ENCODE peak calls at places on chromosomes 3 and 15, in eight cellular contexts. One of them, this sample, is unnamed.

GRCh38 chr15:73624530-73624929 is 8.7 kb downstream of the NPTN start:
- DNase-seq in A549: no peak
- DNase-seq in fibroblast of lung: no peak
- DNase-seq in lower lobe of right lung: no peak
- DNase-seq in pancreas: no peak
- DNase-seq in neural progenitor cell: no peak
- DNase-seq in ovary: no peak
- DNase-seq in colonic mucosa: no peak
- DNase-seq in this sample: no peak

GRCh38 chr3:145649368-145649887 is 511.6 kb downstream of the PLOD2 start:
- DNase-seq in ovary: no peak
- DNase-seq in lower lobe of right lung: no peak
- DNase-seq in pancreas: no peak
- DNase-seq in fibroblast of lung: no peak
- DNase-seq in colonic mucosa: no peak
- DNase-seq in neural progenitor cell: no peak
- DNase-seq in A549: no peak
- DNase-seq in this sample: no peak

GRCh38 chr3:23111286-23111685 is 91.8 kb upstream of the UBE2E2 start:
- DNase-seq in fibroblast of lung: no peak
- DNase-seq in pancreas: no peak
- DNase-seq in A549: no peak
- DNase-seq in colonic mucosa: no peak
- DNase-seq in neural progenitor cell: no peak
- DNase-seq in ovary: no peak
- DNase-seq in lower lobe of right lung: no peak
- DNase-seq in this sample: no peak

GRCh38 chr15:63826513-63826912 is 7.2 kb downstream of the HERC1 start:
- DNase-seq in lower lobe of right lung: no peak
- DNase-seq in ovary: no peak
- DNase-seq in fibroblast of lung: no peak
- DNase-seq in colonic mucosa: no peak
- DNase-seq in A549: peak; percentile 62
- DNase-seq in neural progenitor cell: no peak
- DNase-seq in pancreas: no peak
- DNase-seq in this sample: no peak

GRCh38 chr3:184481924-184482671 is 79.5 kb upstream of the EPHB3 start:
- DNase-seq in A549: no peak
- DNase-seq in ovary: no peak
- DNase-seq in neural progenitor cell: no peak
- DNase-seq in lower lobe of right lung: no peak
- DNase-seq in colonic mucosa: no peak
- DNase-seq in fibroblast of lung: no peak
- DNase-seq in pancreas: no peak
- DNase-seq in this sample: peak; percentile 54

GRCh38 chr3:188975612-188976314 is 196.0 kb upstream of the TPRG1 start:
- DNase-seq in lower lobe of right lung: no peak
- DNase-seq in ovary: no peak
- DNase-seq in pancreas: no peak
- DNase-seq in neural progenitor cell: no peak
- DNase-seq in A549: no peak
- DNase-seq in colonic mucosa: no peak
- DNase-seq in fibroblast of lung: no peak
- DNase-seq in this sample: no peak

GRCh38 chr3:53682807-53683206 is 163.4 kb downstream of the CHDH start:
- DNase-seq in colonic mucosa: no peak
- DNase-seq in lower lobe of right lung: no peak
- DNase-seq in A549: no peak
- DNase-seq in neural progenitor cell: no peak
- DNase-seq in fibroblast of lung: no peak
- DNase-seq in pancreas: no peak
- DNase-seq in ovary: no peak
- DNase-seq in this sample: no peak

GRCh38 chr3:158330820-158331219 is 220.9 kb downstream of the RSRC1 start:
- DNase-seq in ovary: no peak
- DNase-seq in colonic mucosa: no peak
- DNase-seq in pancreas: no peak
- DNase-seq in fibroblast of lung: peak; percentile 33
- DNase-seq in lower lobe of right lung: no peak
- DNase-seq in neural progenitor cell: no peak
- DNase-seq in A549: no peak
- DNase-seq in this sample: no peak

GRCh38 chr3:168250415-168250861 is 154.7 kb upstream of the GOLIM4 start:
- DNase-seq in lower lobe of right lung: no peak
- DNase-seq in pancreas: no peak
- DNase-seq in colonic mucosa: no peak
- DNase-seq in neural progenitor cell: peak; percentile 29
- DNase-seq in fibroblast of lung: peak; percentile 11
- DNase-seq in ovary: no peak
- DNase-seq in A549: no peak
- DNase-seq in this sample: peak; percentile 27

GRCh38 chr3:51984269-51984647 is 923 bp downstream of the ACY1 start:
- DNase-seq in fibroblast of lung: no peak
- DNase-seq in neural progenitor cell: no peak
- DNase-seq in colonic mucosa: no peak
- DNase-seq in A549: no peak
- DNase-seq in lower lobe of right lung: no peak
- DNase-seq in ovary: no peak
- DNase-seq in pancreas: no peak
- DNase-seq in this sample: no peak

GRCh38 chr15:43509002-43509922 is 8.1 kb upstream of the MAP1A start:
- DNase-seq in fibroblast of lung: peak; percentile 24
- DNase-seq in lower lobe of right lung: no peak
- DNase-seq in A549: no peak
- DNase-seq in ovary: no peak
- DNase-seq in neural progenitor cell: peak; percentile 39
- DNase-seq in colonic mucosa: no peak
- DNase-seq in pancreas: no peak
- DNase-seq in this sample: no peak

GRCh38 chr15:31400222-31400927 is 73.7 kb downstream of the KLF13 start:
- DNase-seq in neural progenitor cell: no peak
- DNase-seq in ovary: no peak
- DNase-seq in pancreas: no peak
- DNase-seq in lower lobe of right lung: no peak
- DNase-seq in A549: no peak
- DNase-seq in fibroblast of lung: no peak
- DNase-seq in colonic mucosa: peak; percentile 17
- DNase-seq in this sample: no peak

GRCh38 chr3:125072310-125072709 is 16.5 kb upstream of the HEG1 start:
- DNase-seq in A549: no peak
- DNase-seq in fibroblast of lung: peak; percentile 78
- DNase-seq in lower lobe of right lung: no peak
- DNase-seq in pancreas: no peak
- DNase-seq in neural progenitor cell: no peak
- DNase-seq in colonic mucosa: no peak
- DNase-seq in ovary: no peak
- DNase-seq in this sample: no peak

GRCh38 chr15:99708563-99708962 is 24.7 kb downstream of the LYSMD4 start:
- DNase-seq in ovary: peak; percentile 53
- DNase-seq in pancreas: peak; percentile 76
- DNase-seq in neural progenitor cell: no peak
- DNase-seq in A549: peak; percentile 71
- DNase-seq in colonic mucosa: peak; percentile 72
- DNase-seq in lower lobe of right lung: peak; percentile 85
- DNase-seq in fibroblast of lung: peak; percentile 91
- DNase-seq in this sample: no peak

DNA sequence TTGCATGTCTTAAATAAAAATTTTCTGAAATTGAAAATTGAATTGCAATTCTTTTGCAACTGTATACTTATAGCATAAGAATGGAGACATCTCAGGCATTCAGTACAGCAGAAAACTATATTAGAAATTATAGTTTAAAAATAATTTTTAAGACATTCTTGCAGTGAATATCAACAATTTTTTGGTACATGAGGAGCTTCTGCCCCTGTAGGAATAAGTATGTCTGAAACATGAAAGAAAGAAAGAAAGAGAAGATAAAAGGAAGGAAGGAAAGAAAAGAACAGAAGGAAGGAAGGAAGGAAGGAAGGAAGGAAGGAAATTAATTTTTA is 165.0 kb downstream of the GMNC start:
- DNase-seq in fibroblast of lung: no peak
- DNase-seq in pancreas: no peak
- DNase-seq in colonic mucosa: no peak
- DNase-seq in neural progenitor cell: no peak
- DNase-seq in ovary: no peak
- DNase-seq in A549: no peak
- DNase-seq in lower lobe of right lung: no peak
- DNase-seq in this sample: no peak
- H3K4me3 ChIP-seq in fibroblast of lung: no peak overlapping the region
- H3K4me3 ChIP-seq in pancreas: no peak overlapping the region
- H3K4me3 ChIP-seq in colonic mucosa: no peak overlapping the region
- H3K4me3 ChIP-seq in neural progenitor cell: no peak overlapping the region
- H3K4me3 ChIP-seq in ovary: no peak overlapping the region
- H3K4me3 ChIP-seq in A549: no peak overlapping the region
- H3K4me3 ChIP-seq in lower lobe of right lung: no peak overlapping the region
- H3K4me3 ChIP-seq in this sample: no peak overlapping the region

DNA sequence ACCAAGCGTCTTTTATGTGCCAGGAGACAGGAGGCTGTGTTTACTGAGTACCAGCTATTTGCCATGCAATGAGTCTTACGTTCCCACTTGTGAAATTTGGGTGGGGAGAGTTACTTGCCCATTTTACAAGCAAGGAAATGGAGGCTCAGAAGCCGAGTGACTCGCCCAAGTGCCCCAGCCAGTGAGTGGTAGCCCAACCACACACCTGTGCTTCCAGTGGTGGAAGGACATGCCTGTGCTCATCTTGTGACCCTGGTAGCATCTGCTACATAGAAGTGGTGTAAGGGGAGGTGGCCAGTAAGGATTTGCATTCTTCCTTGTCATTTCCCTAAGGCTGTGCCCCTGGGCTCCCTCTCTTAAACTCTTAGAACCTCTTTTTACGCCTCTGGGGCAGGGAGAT is 49.3 kb downstream of the FBLN2 start:
- DNase-seq in A549: no peak
- DNase-seq in lower lobe of right lung: no peak
- DNase-seq in pancreas: no peak
- DNase-seq in neural progenitor cell: no peak
- DNase-seq in fibroblast of lung: no peak
- DNase-seq in ovary: no peak
- DNase-seq in colonic mucosa: no peak
- DNase-seq in this sample: no peak
- H3K27ac ChIP-seq in A549: no peak overlapping the region
- H3K27ac ChIP-seq in lower lobe of right lung: no peak overlapping the region
- H3K27ac ChIP-seq in pancreas: no peak overlapping the region
- H3K27ac ChIP-seq in neural progenitor cell: no peak overlapping the region
- H3K27ac ChIP-seq in fibroblast of lung: no peak overlapping the region
- H3K27ac ChIP-seq in ovary: no peak overlapping the region
- H3K27ac ChIP-seq in colonic mucosa: no peak overlapping the region
- H3K27ac ChIP-seq in this sample: no peak overlapping the region

GRCh38 chr3:46368569-46368968 is 2.2 kb upstream of the CCR5 start:
- DNase-seq in lower lobe of right lung: peak; percentile 78
- DNase-seq in pancreas: no peak
- DNase-seq in neural progenitor cell: peak; percentile 70
- DNase-seq in colonic mucosa: peak; percentile 47
- DNase-seq in ovary: no peak
- DNase-seq in fibroblast of lung: no peak
- DNase-seq in A549: peak; percentile 18
- DNase-seq in this sample: no peak
- TF ChIP-seq CTCF in lower lobe of right lung: peak; percentile 33
- TF ChIP-seq CTCF in pancreas: no peak
- TF ChIP-seq CTCF in neural progenitor cell: peak; percentile 52
- TF ChIP-seq CTCF in colonic mucosa: no peak
- TF ChIP-seq CTCF in ovary: no peak
- TF ChIP-seq CTCF in fibroblast of lung: no peak
- TF ChIP-seq CTCF in A549: no peak
- TF ChIP-seq CTCF in this sample: no peak

DNA sequence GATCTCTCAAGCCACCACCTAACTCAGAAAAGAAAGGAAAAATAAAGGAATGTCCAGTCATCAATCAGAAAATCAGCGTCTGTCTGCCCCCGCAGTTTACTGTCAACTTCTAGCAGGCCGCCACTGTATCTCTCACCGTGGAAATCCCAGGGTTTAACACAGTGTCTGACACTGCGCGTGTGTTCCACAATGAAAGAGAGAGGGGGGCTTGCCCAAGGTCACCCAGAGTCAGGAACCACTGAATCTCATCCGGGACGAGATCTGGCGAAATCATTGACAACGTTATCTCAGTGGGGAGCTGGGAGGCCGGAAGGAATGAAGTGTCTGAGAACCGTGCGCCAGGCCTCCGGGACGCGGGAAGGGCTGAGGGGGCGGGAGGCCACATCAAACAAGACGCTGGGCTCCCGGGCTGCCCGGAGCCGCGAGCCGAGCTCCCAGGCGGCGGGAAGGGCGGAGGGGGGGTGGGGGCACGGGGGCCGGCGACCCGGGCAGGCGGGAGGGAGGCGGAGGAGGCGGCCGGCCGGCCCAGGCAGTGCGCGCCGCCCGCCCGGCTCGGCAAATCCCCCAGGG is 2.2 kb upstream of the HES1 start:
- DNase-seq in pancreas: peak; percentile 84
- DNase-seq in neural progenitor cell: no peak
- DNase-seq in colonic mucosa: peak; percentile 57
- DNase-seq in ovary: peak; percentile 74
- DNase-seq in fibroblast of lung: peak; percentile 75
- DNase-seq in lower lobe of right lung: peak; percentile 68
- DNase-seq in A549: peak; percentile 68
- DNase-seq in this sample: peak; percentile 22
- H3K4me3 ChIP-seq in pancreas: peak overlapping the region; percentile 36
- H3K4me3 ChIP-seq in neural progenitor cell: peak overlapping the region; percentile 12
- H3K4me3 ChIP-seq in colonic mucosa: no peak overlapping the region
- H3K4me3 ChIP-seq in ovary: peak overlapping the region; percentile 52
- H3K4me3 ChIP-seq in fibroblast of lung: no peak overlapping the region
- H3K4me3 ChIP-seq in lower lobe of right lung: peak overlapping the region; percentile 45
- H3K4me3 ChIP-seq in A549: peak overlapping the region; percentile 51
- H3K4me3 ChIP-seq in this sample: peak overlapping the region; percentile 37

GRCh38 chr3:112338021-112338726 is 5.2 kb downstream of the CD200 start:
- DNase-seq in A549: no peak
- DNase-seq in fibroblast of lung: peak; percentile 54
- DNase-seq in lower lobe of right lung: no peak
- DNase-seq in ovary: no peak
- DNase-seq in neural progenitor cell: no peak
- DNase-seq in pancreas: no peak
- DNase-seq in colonic mucosa: no peak
- DNase-seq in this sample: no peak
- H3K27ac ChIP-seq in A549: no peak overlapping the region
- H3K27ac ChIP-seq in fibroblast of lung: no peak overlapping the region
- H3K27ac ChIP-seq in lower lobe of right lung: no peak overlapping the region
- H3K27ac ChIP-seq in ovary: no peak overlapping the region
- H3K27ac ChIP-seq in neural progenitor cell: no peak overlapping the region
- H3K27ac ChIP-seq in pancreas: no peak overlapping the region
- H3K27ac ChIP-seq in colonic mucosa: no peak overlapping the region
- H3K27ac ChIP-seq in this sample: no peak overlapping the region

GRCh38 chr3:94291686-94292085 is 228.8 kb downstream of the NSUN3 start:
- DNase-seq in A549: no peak
- DNase-seq in pancreas: no peak
- DNase-seq in lower lobe of right lung: no peak
- DNase-seq in neural progenitor cell: no peak
- DNase-seq in ovary: no peak
- DNase-seq in fibroblast of lung: peak; percentile 76
- DNase-seq in colonic mucosa: no peak
- DNase-seq in this sample: no peak

GRCh38 chr3:94285874-94286273 is 223.0 kb downstream of the NSUN3 start:
- DNase-seq in pancreas: no peak
- DNase-seq in neural progenitor cell: peak; percentile 26
- DNase-seq in fibroblast of lung: peak; percentile 18
- DNase-seq in lower lobe of right lung: no peak
- DNase-seq in ovary: no peak
- DNase-seq in A549: peak; percentile 14
- DNase-seq in colonic mucosa: no peak
- DNase-seq in this sample: no peak
- TF ChIP-seq CTCF in pancreas: no peak
- TF ChIP-seq CTCF in neural progenitor cell: peak; percentile 44
- TF ChIP-seq CTCF in fibroblast of lung: no peak
- TF ChIP-seq CTCF in lower lobe of right lung: no peak
- TF ChIP-seq CTCF in ovary: no peak
- TF ChIP-seq CTCF in A549: peak; percentile 21
- TF ChIP-seq CTCF in colonic mucosa: no peak
- TF ChIP-seq CTCF in this sample: no peak

This sample was measured in WERI-Rb-1.